ENCODE peak calls at places on chromosomes 2 and 18, in eight cellular contexts. One of them, this sample, is unnamed.

GRCh38 chr18:76573325-76574025 is 78.4 kb upstream of the ZNF516 start:
- DNase-seq in epithelial cell of esophagus: peak; percentile 94
- DNase-seq in adrenal gland: no peak
- DNase-seq in cardiac fibroblast: peak; percentile 65
- DNase-seq in aorta: no peak
- DNase-seq in GM06990: no peak
- DNase-seq in GM12878: no peak
- DNase-seq in heart right ventricle: no peak
- DNase-seq in this sample: peak; percentile 97

GRCh38 chr2:26575836-26576564 is 65.2 kb downstream of the CIB4 start:
- DNase-seq in cardiac fibroblast: no peak
- DNase-seq in adrenal gland: no peak
- DNase-seq in epithelial cell of esophagus: no peak
- DNase-seq in GM12878: no peak
- DNase-seq in aorta: peak; percentile 27
- DNase-seq in GM06990: no peak
- DNase-seq in heart right ventricle: no peak
- DNase-seq in this sample: no peak

GRCh38 chr2:187475499-187476248 is 27.6 kb upstream of the CALCRL start:
- DNase-seq in aorta: no peak
- DNase-seq in GM06990: peak; percentile 37
- DNase-seq in adrenal gland: no peak
- DNase-seq in heart right ventricle: no peak
- DNase-seq in epithelial cell of esophagus: no peak
- DNase-seq in cardiac fibroblast: no peak
- DNase-seq in GM12878: no peak
- DNase-seq in this sample: no peak

GRCh38 chr2:210442869-210443268 is 33.7 kb downstream of the LANCL1 start:
- DNase-seq in GM06990: no peak
- DNase-seq in cardiac fibroblast: no peak
- DNase-seq in aorta: no peak
- DNase-seq in GM12878: no peak
- DNase-seq in epithelial cell of esophagus: no peak
- DNase-seq in heart right ventricle: no peak
- DNase-seq in adrenal gland: no peak
- DNase-seq in this sample: no peak

GRCh38 chr18:78929502-78929901 is 50.1 kb upstream of the SALL3 start:
- DNase-seq in GM12878: no peak
- DNase-seq in adrenal gland: no peak
- DNase-seq in GM06990: no peak
- DNase-seq in heart right ventricle: no peak
- DNase-seq in cardiac fibroblast: no peak
- DNase-seq in epithelial cell of esophagus: no peak
- DNase-seq in aorta: no peak
- DNase-seq in this sample: no peak

GRCh38 chr2:238915596-238915995 is 67.7 kb downstream of the TWIST2 start:
- DNase-seq in GM12878: no peak
- DNase-seq in GM06990: no peak
- DNase-seq in cardiac fibroblast: no peak
- DNase-seq in adrenal gland: no peak
- DNase-seq in aorta: no peak
- DNase-seq in heart right ventricle: no peak
- DNase-seq in epithelial cell of esophagus: no peak
- DNase-seq in this sample: no peak

GRCh38 chr18:31677592-31677991 is 6.8 kb downstream of the B4GALT6 start:
- DNase-seq in GM12878: no peak
- DNase-seq in adrenal gland: no peak
- DNase-seq in cardiac fibroblast: no peak
- DNase-seq in epithelial cell of esophagus: no peak
- DNase-seq in GM06990: no peak
- DNase-seq in aorta: no peak
- DNase-seq in heart right ventricle: no peak
- DNase-seq in this sample: no peak

GRCh38 chr2:109284816-109285215 is 155.8 kb downstream of the SH3RF3 start:
- DNase-seq in aorta: peak; percentile 48
- DNase-seq in GM06990: no peak
- DNase-seq in epithelial cell of esophagus: no peak
- DNase-seq in heart right ventricle: peak; percentile 63
- DNase-seq in cardiac fibroblast: peak; percentile 73
- DNase-seq in adrenal gland: peak; percentile 62
- DNase-seq in GM12878: no peak
- DNase-seq in this sample: no peak

GRCh38 chr2:135791418-135792190 is 45.4 kb downstream of the LCT start:
- DNase-seq in GM06990: no peak
- DNase-seq in GM12878: no peak
- DNase-seq in aorta: no peak
- DNase-seq in epithelial cell of esophagus: peak; percentile 27
- DNase-seq in heart right ventricle: no peak
- DNase-seq in adrenal gland: no peak
- DNase-seq in cardiac fibroblast: peak; percentile 37
- DNase-seq in this sample: peak; percentile 24

GRCh38 chr2:170201262-170201661 is 23.3 kb downstream of the MYO3B start:
- DNase-seq in GM12878: no peak
- DNase-seq in GM06990: no peak
- DNase-seq in aorta: no peak
- DNase-seq in heart right ventricle: no peak
- DNase-seq in epithelial cell of esophagus: no peak
- DNase-seq in cardiac fibroblast: no peak
- DNase-seq in adrenal gland: no peak
- DNase-seq in this sample: no peak

GRCh38 chr18:79485788-79486355 is 90.1 kb downstream of the NFATC1 start:
- DNase-seq in cardiac fibroblast: peak; percentile 88
- DNase-seq in adrenal gland: no peak
- DNase-seq in heart right ventricle: peak; percentile 36
- DNase-seq in GM12878: no peak
- DNase-seq in aorta: peak; percentile 57
- DNase-seq in epithelial cell of esophagus: no peak
- DNase-seq in GM06990: no peak
- DNase-seq in this sample: no peak

GRCh38 chr2:63614448-63614968 is 25.7 kb downstream of the MDH1 start:
- DNase-seq in cardiac fibroblast: peak; percentile 11
- DNase-seq in epithelial cell of esophagus: peak; percentile 86
- DNase-seq in GM06990: no peak
- DNase-seq in adrenal gland: no peak
- DNase-seq in GM12878: no peak
- DNase-seq in heart right ventricle: no peak
- DNase-seq in aorta: no peak
- DNase-seq in this sample: peak; percentile 85

DNA sequence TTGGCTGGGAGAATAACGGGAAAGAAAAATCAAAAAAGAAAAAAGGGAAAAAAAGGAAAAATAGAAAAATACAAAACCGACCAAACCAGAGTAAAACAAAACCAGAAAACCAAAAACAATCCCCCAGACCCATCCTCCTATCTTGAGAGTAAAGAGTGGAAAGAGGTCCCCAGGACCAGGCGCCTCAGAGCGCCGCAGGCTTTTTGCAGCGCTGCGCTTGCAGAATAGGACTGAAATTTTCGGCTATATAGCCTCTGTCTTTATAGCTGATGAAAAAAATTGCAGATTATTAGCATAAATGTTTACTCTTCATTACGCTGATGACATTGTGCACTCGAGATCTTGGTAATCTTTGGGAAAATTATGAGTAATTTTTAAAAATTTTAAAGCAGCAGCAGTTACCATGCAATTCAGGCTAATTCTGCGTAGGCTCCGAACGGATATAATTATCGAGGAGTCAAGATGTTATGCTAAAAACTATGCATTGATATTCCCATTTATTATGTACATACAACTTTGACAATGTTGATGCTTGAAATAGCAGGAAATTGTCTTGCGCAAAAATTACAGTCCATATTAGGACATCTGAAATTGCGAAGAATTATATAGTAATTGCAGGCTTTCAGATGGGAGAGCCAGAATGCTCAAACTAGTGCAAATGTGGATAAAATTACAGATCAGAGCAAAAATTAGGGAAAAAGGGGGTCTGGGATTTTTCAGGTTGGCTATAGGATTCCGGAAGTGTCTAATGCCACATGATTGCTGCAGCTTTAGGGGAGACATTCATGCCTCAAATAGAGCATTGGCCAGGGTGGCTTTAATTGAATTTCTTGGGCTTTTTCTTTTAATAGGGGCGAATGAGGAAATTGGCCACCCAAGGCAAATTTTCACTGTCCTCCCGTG is 8.4 kb downstream of the DLX1 start:
- DNase-seq in heart right ventricle: no peak
- DNase-seq in GM12878: no peak
- DNase-seq in cardiac fibroblast: no peak
- DNase-seq in epithelial cell of esophagus: no peak
- DNase-seq in GM06990: no peak
- DNase-seq in adrenal gland: no peak
- DNase-seq in aorta: no peak
- DNase-seq in this sample: no peak
- H3K4me3 ChIP-seq in heart right ventricle: no peak overlapping the region
- H3K4me3 ChIP-seq in GM12878: peak overlapping the region; percentile 0
- H3K4me3 ChIP-seq in cardiac fibroblast: no peak overlapping the region
- H3K4me3 ChIP-seq in epithelial cell of esophagus: no peak overlapping the region
- H3K4me3 ChIP-seq in GM06990: no peak overlapping the region
- H3K4me3 ChIP-seq in adrenal gland: no peak overlapping the region
- H3K4me3 ChIP-seq in aorta: no peak overlapping the region
- H3K4me3 ChIP-seq in this sample: no peak overlapping the region

DNA sequence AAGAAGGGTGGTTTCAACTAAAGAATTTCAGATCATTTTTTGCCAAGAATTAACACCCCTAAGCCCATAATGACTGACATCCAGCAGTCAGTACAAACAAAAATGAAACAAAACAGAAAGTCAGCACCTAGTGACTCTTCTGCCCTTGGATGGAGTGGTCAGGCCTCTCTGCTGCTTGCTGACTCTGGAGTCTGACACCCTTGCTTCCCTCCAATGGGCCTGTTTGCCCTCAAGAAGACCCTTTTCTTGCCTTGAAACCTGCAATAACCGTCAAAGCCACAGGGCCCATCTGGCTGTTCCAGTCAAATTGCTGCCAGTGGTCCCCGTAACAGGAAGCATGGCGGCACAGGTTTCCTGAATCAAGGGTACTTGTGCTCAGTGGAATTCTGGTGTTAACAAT is 27.2 kb upstream of the CYTIP start:
- DNase-seq in aorta: no peak
- DNase-seq in heart right ventricle: no peak
- DNase-seq in GM06990: no peak
- DNase-seq in GM12878: no peak
- DNase-seq in epithelial cell of esophagus: no peak
- DNase-seq in cardiac fibroblast: no peak
- DNase-seq in adrenal gland: no peak
- DNase-seq in this sample: no peak
- H3K4me3 ChIP-seq in aorta: no peak overlapping the region
- H3K4me3 ChIP-seq in heart right ventricle: no peak overlapping the region
- H3K4me3 ChIP-seq in GM06990: peak overlapping the region; percentile 2
- H3K4me3 ChIP-seq in GM12878: peak overlapping the region; percentile 56
- H3K4me3 ChIP-seq in epithelial cell of esophagus: no peak overlapping the region
- H3K4me3 ChIP-seq in cardiac fibroblast: no peak overlapping the region
- H3K4me3 ChIP-seq in adrenal gland: no peak overlapping the region
- H3K4me3 ChIP-seq in this sample: no peak overlapping the region

GRCh38 chr2:158634627-158635026 is 160.5 kb upstream of the DAPL1 start:
- DNase-seq in epithelial cell of esophagus: no peak
- DNase-seq in aorta: no peak
- DNase-seq in GM12878: no peak
- DNase-seq in adrenal gland: no peak
- DNase-seq in cardiac fibroblast: no peak
- DNase-seq in GM06990: no peak
- DNase-seq in heart right ventricle: no peak
- DNase-seq in this sample: no peak
- H3K4me3 ChIP-seq in epithelial cell of esophagus: no peak overlapping the region
- H3K4me3 ChIP-seq in aorta: no peak overlapping the region
- H3K4me3 ChIP-seq in GM12878: no peak overlapping the region
- H3K4me3 ChIP-seq in adrenal gland: no peak overlapping the region
- H3K4me3 ChIP-seq in cardiac fibroblast: no peak overlapping the region
- H3K4me3 ChIP-seq in GM06990: no peak overlapping the region
- H3K4me3 ChIP-seq in heart right ventricle: no peak overlapping the region
- H3K4me3 ChIP-seq in this sample: no peak overlapping the region

GRCh38 chr2:6879011-6879410 is 1.4 kb downstream of the RSAD2 start:
- DNase-seq in epithelial cell of esophagus: no peak
- DNase-seq in GM12878: no peak
- DNase-seq in cardiac fibroblast: no peak
- DNase-seq in adrenal gland: no peak
- DNase-seq in heart right ventricle: no peak
- DNase-seq in GM06990: no peak
- DNase-seq in aorta: no peak
- DNase-seq in this sample: no peak
- H3K4me3 ChIP-seq in epithelial cell of esophagus: no peak overlapping the region
- H3K4me3 ChIP-seq in GM12878: no peak overlapping the region
- H3K4me3 ChIP-seq in cardiac fibroblast: no peak overlapping the region
- H3K4me3 ChIP-seq in adrenal gland: no peak overlapping the region
- H3K4me3 ChIP-seq in heart right ventricle: peak overlapping the region; percentile 50
- H3K4me3 ChIP-seq in GM06990: no peak overlapping the region
- H3K4me3 ChIP-seq in aorta: no peak overlapping the region
- H3K4me3 ChIP-seq in this sample: no peak overlapping the region

This sample was measured in bronchial epithelial cell.